ENCODE peak calls at places on chromosome 15, in four cellular contexts. Z is tibial artery; B is endothelial cell; P is CD4-positive, alpha-beta T cell. R is an unnamed sample.

GRCh38 chr15:58616171-58616570 is 133.3 kb downstream of the ADAM10 start:
- DNase-seq in P (no peak), B (no peak), Z (no peak), R (no peak)

GRCh38 chr15:89462198-89462912 is 34.0 kb downstream of the RHCG start:
- DNase-seq in Z (no peak), P (no peak), B (no peak), R (no peak)

GRCh38 chr15:71761649-71762048 is 48.7 kb upstream of the NR2E3 start:
- DNase-seq in Z (no peak), B (no peak), P (no peak), R (no peak)

GRCh38 chr15:99054892-99055291 is 47.3 kb upstream of the PGPEP1L start:
- DNase-seq in Z (no peak), B (no peak), P (no peak), R (no peak)

GRCh38 chr15:87959080-87959479 is 297.5 kb downstream of the NTRK3 start:
- DNase-seq in P (no peak), B (peak), Z (no peak), R (peak)

GRCh38 chr15:69126054-69126469 is 34.4 kb upstream of the GLCE start:
- DNase-seq in B (no peak), Z (no peak), P (no peak), R (no peak)

GRCh38 chr15:89140595-89140994 is 52.3 kb downstream of the ABHD2 start:
- DNase-seq in Z (no peak), P (no peak), B (no peak), R (no peak)

GRCh38 chr15:40050788-40051615 is 12.0 kb upstream of the SRP14 start:
- DNase-seq in B (no peak), Z (peak), P (no peak), R (no peak)

GRCh38 chr15:79370716-79371115 is 59.8 kb downstream of the TMED3 start:
- DNase-seq in Z (no peak), B (no peak), P (no peak), R (no peak)

GRCh38 chr15:70512772-70513362 is 250.5 kb downstream of the UACA start:
- DNase-seq in Z (no peak), P (peak), B (peak), R (no peak)

GRCh38 chr15:63238181-63238580 is 39.2 kb upstream of the APH1B start:
- DNase-seq in B (no peak), P (no peak), Z (no peak), R (no peak)

GRCh38 chr15:84872009-84872900 is 12.2 kb upstream of the SLC28A1 start:
- DNase-seq in P (no peak), Z (no peak), B (no peak), R (no peak)

GRCh38 chr15:70181626-70182255 is 84.0 kb upstream of the TLE3 start:
- DNase-seq in Z (no peak), P (no peak), B (no peak), R (no peak)

GRCh38 chr15:66895794-66896453 is 169.5 kb upstream of the SMAD3 start:
- DNase-seq in B (no peak), P (no peak), Z (peak), R (no peak)

GRCh38 chr15:61653110-61653509 is 407.1 kb downstream of the VPS13C start:
- DNase-seq in Z (peak), B (no peak), P (no peak), R (no peak)

GRCh38 chr15:70058642-70059360 is 38.9 kb downstream of the TLE3 start:
- DNase-seq in P (no peak), B (no peak), Z (peak), R (no peak)

GRCh38 chr15:58957101-58957973 is 23.9 kb upstream of the SLTM start:
- DNase-seq in Z (no peak), P (peak), B (peak), R (peak)

GRCh38 chr15:65071381-65071811 is 3.6 kb upstream of the RASL12 start:
- DNase-seq in P (no peak), Z (peak), B (no peak), R (no peak)

GRCh38 chr15:75037685-75038084 is 14.3 kb downstream of the PPCDC start:
- DNase-seq in P (no peak), Z (no peak), B (no peak), R (no peak)

GRCh38 chr15:81303241-81304225 is 20.4 kb downstream of the STARD5 start:
- DNase-seq in P (peak), Z (no peak), B (no peak), R (no peak)

GRCh38 chr15:98916826-98917225 is 90.8 kb downstream of the PGPEP1L start:
- DNase-seq in B (no peak), P (no peak), Z (no peak), R (no peak)

GRCh38 chr15:52183562-52184173 is 7.5 kb downstream of the GNB5 start:
- DNase-seq in Z (no peak), P (no peak), B (peak), R (no peak)

GRCh38 chr15:71781179-71781964 is 29.0 kb upstream of the NR2E3 start:
- DNase-seq in P (no peak), Z (peak), B (no peak), R (no peak)

R was measured in NCI-H748 treated with DMSO at 0.1 percent for 48 hours.